ENCODE peak calls at places on chromosomes 6 and 20, in seven cellular contexts. D, L, W, O, H, Z and X are unnamed samples. For H3K4me1, the result is how much of the 10 kb centered on the place peaks cover.

GRCh38 chr6:36035240-36035639 is 7.6 kb downstream of the MAPK14 start:
- DNase-seq in H (no peak), Z (no peak), D (no peak), W (peak), O (no peak), L (no peak), X (no peak)

GRCh38 chr6:11575408-11576033 is 38.0 kb downstream of the TMEM170B start:
- DNase-seq in Z (peak), L (peak), W (peak), O (peak), D (peak), H (no peak), X (peak)

GRCh38 chr6:90230547-90231240 is 65.9 kb downstream of the BACH2 start:
- DNase-seq in D (peak), O (no peak), L (no peak), H (no peak), Z (no peak), W (no peak), X (no peak)

GRCh38 chr6:104134876-104135275 is 724.8 kb downstream of the HACE1 start:
- DNase-seq in O (no peak), L (no peak), H (no peak), Z (no peak), D (no peak), W (no peak), X (no peak)

GRCh38 chr20:34928411-34928810 is 27.2 kb downstream of the GSS start:
- DNase-seq in O (no peak), D (no peak), Z (no peak), H (no peak), L (no peak), W (no peak), X (no peak)

GRCh38 chr20:62360854-62361798 is 6.0 kb downstream of the LAMA5 start:
- DNase-seq in D (peak), Z (no peak), H (peak), W (no peak), O (no peak), L (peak), X (no peak)

GRCh38 chr6:106287215-106287614 is 38.3 kb downstream of the ATG5 start:
- DNase-seq in L (no peak), Z (no peak), W (no peak), D (peak), O (no peak), H (no peak), X (no peak)

GRCh38 chr6:40419377-40419776 is 167.8 kb downstream of the LRFN2 start:
- DNase-seq in Z (no peak), O (no peak), H (peak), L (no peak), D (peak), W (no peak), X (no peak)

GRCh38 chr6:168383062-168383854 is 57.7 kb upstream of the SMOC2 start:
- DNase-seq in D (no peak), L (no peak), O (no peak), Z (no peak), W (no peak), H (no peak), X (no peak)

GRCh38 chr6:658244-658643 is 1.3 kb upstream of the HUS1B start:
- DNase-seq in Z (no peak), D (no peak), L (no peak), W (peak), H (no peak), O (no peak), X (no peak)

GRCh38 chr6:64415936-64416335 is 780.3 kb downstream of the PHF3 start:
- DNase-seq in Z (no peak), O (no peak), L (no peak), D (no peak), H (no peak), W (peak), X (no peak)

GRCh38 chr6:167268683-167269280 is 22.3 kb upstream of the UNC93A start:
- DNase-seq in D (no peak), O (no peak), Z (no peak), H (no peak), W (no peak), L (no peak), X (no peak)

GRCh38 chr6:4256969-4257368 is 121.6 kb upstream of the ECI2 start:
- DNase-seq in Z (no peak), W (no peak), H (no peak), L (no peak), O (no peak), D (no peak), X (no peak)

GRCh38 chr6:71534916-71535315 is 246.3 kb downstream of the OGFRL1 start:
- DNase-seq in D (no peak), H (no peak), Z (no peak), L (no peak), W (no peak), O (no peak), X (no peak)

GRCh38 chr6:37565267-37566208 is 65.8 kb upstream of the CCDC167 start:
- DNase-seq in O (no peak), Z (peak), W (no peak), L (peak), D (peak), H (no peak), X (no peak)

GRCh38 chr20:37797669-37798175 is 103.9 kb downstream of the CTNNBL1 start:
- DNase-seq in L (no peak), O (no peak), W (no peak), Z (no peak), H (no peak), D (no peak), X (no peak)

GRCh38 chr20:35093245-35093884 is 758 bp upstream of the TRPC4AP start:
- DNase-seq in D (no peak), H (no peak), L (no peak), O (no peak), W (peak), Z (peak), X (peak)

GRCh38 chr6:93123585-93123984 is 295.8 kb downstream of the EPHA7 start:
- DNase-seq in H (no peak), L (no peak), O (no peak), Z (no peak), W (no peak), D (peak), X (no peak)

GRCh38 chr6:157631388-157631787 is 191.7 kb upstream of the SNX9 start:
- DNase-seq in L (no peak), O (no peak), D (no peak), H (no peak), W (no peak), Z (no peak), X (no peak)

GRCh38 chr6:168037856-168038255 is 40.4 kb downstream of the KIF25 start:
- DNase-seq in W (no peak), H (no peak), O (no peak), D (no peak), L (no peak), Z (no peak), X (no peak)

GRCh38 chr6:15023448-15023847 is 222.4 kb upstream of the JARID2 start:
- DNase-seq in Z (no peak), W (no peak), H (no peak), O (no peak), L (no peak), D (no peak), X (peak)

GRCh38 chr6:17395112-17395511 is 1.7 kb downstream of the CAP2 start:
- DNase-seq in O (no peak), Z (no peak), L (no peak), H (no peak), D (no peak), W (no peak), X (no peak)

GRCh38 chr6:30759575-30760239 is 15.4 kb upstream of the IER3 start:
- DNase-seq in O (no peak), L (no peak), Z (no peak), D (peak), W (peak), H (no peak), X (peak)

GRCh38 chr6:151160869-151161268 is 78.9 kb upstream of the AKAP12 start:
- DNase-seq in D (peak), H (peak), L (no peak), W (peak), O (no peak), Z (no peak), X (peak)

GRCh38 chr6:35457907-35458306 is 5.8 kb downstream of the FANCE start:
- DNase-seq in O (no peak), W (no peak), D (peak), Z (no peak), L (no peak), H (no peak), X (no peak)

GRCh38 chr6:128204621-128205020 is 303.8 kb upstream of the THEMIS start:
- DNase-seq in H (no peak), O (no peak), L (no peak), W (no peak), Z (peak), D (peak), X (peak)

GRCh38 chr6:122641818-122642217 is 31.6 kb downstream of the PKIB start:
- DNase-seq in L (no peak), Z (no peak), W (no peak), D (no peak), O (no peak), H (no peak), X (no peak)

GRCh38 chr6:23547851-23548250 is 578.2 kb upstream of the NRSN1 start:
- DNase-seq in L (peak), H (no peak), O (no peak), D (peak), W (no peak), Z (no peak), X (no peak)

DNA sequence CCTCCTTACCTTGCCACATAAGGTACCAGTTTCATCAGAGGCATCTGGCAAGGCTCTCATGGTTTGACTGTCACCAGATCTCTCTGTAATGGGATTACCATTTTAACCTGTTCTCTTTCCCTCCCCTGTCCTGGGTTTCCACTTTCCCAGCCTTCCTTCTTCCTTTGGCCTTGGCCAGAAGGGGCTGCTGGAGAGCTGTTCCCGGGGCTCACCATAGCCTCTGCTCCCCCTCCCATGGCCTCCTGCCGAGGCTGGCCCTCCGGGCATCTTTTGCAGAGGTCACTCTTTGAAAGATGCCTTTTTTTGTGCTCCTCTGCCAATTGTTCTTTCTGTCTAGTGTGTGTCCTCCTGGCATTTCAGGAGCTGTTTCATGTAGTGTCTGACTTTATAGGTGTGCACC is 100.7 kb upstream of the SCP2D1 start:
- DNase-seq in D (peak), L (peak), H (no peak), W (no peak), O (no peak), Z (no peak), X (no peak)
- TF ChIP-seq CTCF in D (peak), L (peak), H (no peak), W (no peak), O (no peak), Z (peak), X (no peak)

GRCh38 chr6:33317418-33317667 is 201 bp downstream of the ZBTB22 start:
- DNase-seq in Z (no peak), L (no peak), D (peak), H (no peak), W (no peak), O (no peak), X (no peak)

GRCh38 chr6:33316603-33317417 is 734 bp downstream of the ZBTB22 start:
- DNase-seq in L (no peak), W (no peak), Z (no peak), H (no peak), O (no peak), D (no peak), X (no peak)

GRCh38 chr6:33315753-33316602 is 1.6 kb downstream of the ZBTB22 start:
- DNase-seq in L (no peak), Z (no peak), W (no peak), H (no peak), O (no peak), D (no peak), X (no peak)

GRCh38 chr6:33318426-33319073 is 1.0 kb upstream of the ZBTB22 start:
- DNase-seq in O (no peak), L (no peak), H (no peak), W (no peak), Z (no peak), D (no peak), X (no peak)

GRCh38 chr6:33317668-33318425 is at the start of gene ZBTB22:
- DNase-seq in H (peak), D (peak), W (peak), O (peak), Z (peak), L (peak), X (peak)
- H3K4me1 ChIP-seq in H (half or more), D (under half), W (under half), O (under half), Z (under half), L (under half), X (under half)

DNA sequence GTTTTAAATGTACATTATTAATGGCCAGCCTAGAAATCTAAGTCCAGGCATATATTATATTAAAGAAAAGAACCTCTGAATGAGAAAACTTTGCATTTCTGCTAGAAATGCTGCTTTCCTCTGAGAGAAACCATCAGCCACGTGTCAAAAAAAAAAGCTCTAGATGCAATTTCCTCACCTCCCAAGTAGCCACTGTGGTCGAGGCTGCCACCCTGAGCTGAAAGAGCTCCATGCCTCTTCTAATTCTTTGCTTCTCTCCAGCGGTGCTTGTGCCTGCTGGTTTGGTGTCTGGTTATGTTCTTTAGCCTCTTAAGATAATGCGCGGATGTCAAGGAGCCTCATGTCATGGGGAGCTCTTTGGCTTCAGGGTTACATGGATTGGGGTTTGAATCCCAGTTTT is 316.0 kb downstream of the TFAP2C start:
- DNase-seq in D (no peak), W (no peak), H (no peak), Z (no peak), L (no peak), O (no peak), X (no peak)
- TF ChIP-seq CTCF in D (peak), W (no peak), H (no peak), Z (no peak), L (no peak), O (no peak), X (no peak)

GRCh38 chr20:53565254-53565653 is 28.4 kb downstream of the ZNF217 start:
- DNase-seq in W (no peak), O (no peak), L (no peak), Z (no peak), H (no peak), D (no peak), X (no peak)
- H3K4me1 ChIP-seq in W (under half), O (under half), L (under half), Z (under half), H (under half), D (under half), X (under half)

GRCh38 chr6:73798592-73798991 is 102.6 kb downstream of the CD109 start:
- DNase-seq in L (no peak), O (peak), D (peak), Z (peak), H (no peak), W (peak), X (peak)
- TF ChIP-seq CTCF in L (no peak), O (no peak), D (peak), Z (peak), H (no peak), W (peak), X (peak)

GRCh38 chr20:63952210-63952535 is 4.0 kb downstream of the UCKL1 start:
- DNase-seq in L (no peak), D (no peak), O (no peak), H (no peak), W (no peak), Z (no peak), X (no peak)
- H3K4me1 ChIP-seq in L (under half), D (under half), O (under half), H (half or more), W (under half), Z (under half), X (under half)

DNA sequence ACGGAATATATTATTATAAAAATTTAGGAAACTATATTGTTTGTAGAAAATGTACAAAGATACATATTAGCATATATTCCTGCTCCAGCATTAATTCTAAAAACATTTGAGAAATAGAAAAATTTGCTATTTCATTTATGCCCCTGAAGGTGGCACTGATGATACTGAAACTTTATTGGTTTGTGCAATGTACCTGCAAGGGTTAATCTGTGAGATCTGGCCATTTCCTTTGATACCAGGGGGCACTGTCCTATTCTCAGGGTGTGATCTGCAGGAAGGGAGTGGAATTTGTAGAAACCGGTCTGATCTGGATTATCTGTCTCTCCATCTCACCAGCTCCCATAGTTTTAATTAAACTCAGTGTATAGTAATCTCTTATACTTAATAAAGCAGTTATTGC is 625.1 kb upstream of the IMPG1 start:
- DNase-seq in W (peak), O (no peak), Z (no peak), L (no peak), D (peak), H (no peak), X (no peak)
- TF ChIP-seq CTCF in W (peak), O (no peak), Z (no peak), L (peak), D (peak), H (no peak), X (peak)

DNA sequence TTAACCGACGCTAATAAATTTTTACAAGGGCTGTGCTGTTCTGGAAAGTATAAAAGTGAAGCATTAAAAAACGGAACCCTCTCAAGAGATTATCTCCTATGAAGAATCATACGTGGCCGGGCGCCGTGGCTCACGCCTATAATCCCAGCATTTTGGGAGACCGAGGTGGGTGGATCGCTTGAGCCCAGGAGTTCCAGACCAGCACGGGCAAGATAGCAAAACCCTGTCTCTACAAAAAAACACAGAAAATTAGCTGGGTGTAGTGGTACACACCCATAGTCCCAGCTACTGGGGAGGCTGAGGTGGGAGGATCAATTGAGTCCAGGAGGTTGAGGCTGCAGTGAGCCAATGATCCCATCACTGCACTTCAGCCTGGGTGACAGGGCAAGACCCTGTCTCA is 83.4 kb downstream of the GMPR start:
- DNase-seq in H (no peak), L (no peak), O (no peak), W (no peak), D (no peak), Z (no peak), X (no peak)
- H3K4me1 ChIP-seq in H (half or more), L (under half), O (under half), W (under half), D (under half), Z (half or more), X (under half)

DNA sequence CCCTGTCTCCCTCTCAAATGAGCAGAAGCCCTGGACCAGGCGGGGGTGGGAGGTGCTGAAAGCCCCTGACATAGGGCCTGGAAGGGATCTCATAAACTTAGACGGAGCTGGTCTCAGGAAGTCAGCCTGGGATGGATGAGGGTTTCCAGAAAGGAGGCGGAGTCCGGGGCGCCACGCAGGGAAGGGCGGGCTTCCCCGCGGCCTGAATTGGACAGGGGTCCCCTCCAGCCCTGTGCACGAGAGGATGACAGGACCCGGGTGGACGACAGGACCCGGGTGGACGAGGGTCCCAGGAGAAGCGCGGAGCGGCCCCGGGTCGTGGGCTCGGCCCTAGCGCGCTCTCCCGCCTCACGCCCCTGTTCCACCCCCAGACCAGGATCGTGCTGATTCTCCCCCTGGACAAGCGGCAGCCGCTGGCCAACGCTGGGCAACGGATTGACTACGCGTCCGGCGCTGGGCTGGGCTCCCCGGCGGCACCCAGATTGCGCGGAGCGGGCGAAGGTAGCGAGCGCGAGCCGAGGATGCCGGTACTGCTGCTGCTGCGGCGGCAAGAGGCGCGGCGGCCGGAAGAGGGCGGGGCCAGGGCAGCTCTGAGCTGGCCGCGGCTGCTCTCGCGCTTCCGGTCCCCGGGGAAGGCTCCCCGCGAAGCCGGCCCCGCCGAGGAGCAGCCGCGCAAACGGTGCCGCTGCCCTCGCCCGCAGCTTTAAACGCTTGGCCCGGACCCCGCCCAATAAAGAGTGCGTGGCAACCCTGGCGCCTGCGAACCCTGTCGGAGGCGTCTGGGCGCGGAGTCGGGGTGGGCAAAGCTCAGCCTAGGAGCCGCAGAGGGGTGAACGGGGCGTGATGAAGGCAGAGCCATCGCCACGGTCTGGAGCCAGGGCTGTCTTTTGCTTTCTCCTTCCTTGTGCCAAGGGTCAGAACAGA is 1.3 kb downstream of the C20orf144 start:
- DNase-seq in O (no peak), D (peak), Z (peak), H (peak), W (peak), L (peak), X (peak)
- TF ChIP-seq CTCF in O (no peak), D (no peak), Z (no peak), H (no peak), W (no peak), L (no peak), X (peak)

DNA sequence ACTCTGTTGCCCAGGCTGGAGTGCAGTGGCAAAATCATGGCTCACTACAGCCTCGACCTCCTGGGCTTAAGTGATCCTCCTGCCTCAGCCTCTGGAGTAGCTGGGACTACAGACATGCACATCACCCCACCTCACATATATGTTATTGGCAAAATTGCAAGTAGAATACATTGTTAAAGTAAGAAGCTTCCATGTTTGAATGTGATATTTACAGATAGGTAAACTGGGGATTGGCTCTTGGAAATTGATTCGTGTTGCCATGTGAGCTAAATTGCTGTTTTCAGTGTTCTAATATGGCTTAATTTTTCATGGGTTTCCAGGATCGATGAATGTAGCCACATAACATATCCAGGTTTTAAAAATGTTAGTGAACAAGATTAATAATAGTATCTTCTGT is 149.0 kb upstream of the ZNF217 start:
- DNase-seq in H (no peak), O (no peak), W (no peak), D (no peak), Z (no peak), L (no peak), X (no peak)
- H3K4me1 ChIP-seq in H (under half), O (under half), W (under half), D (under half), Z (under half), L (under half), X (under half)